ENCODE peak calls at places on chromosomes 2 and 18, in five cellular contexts. E is cardiac muscle cell, T is WERI-Rb-1, V is A549, Y is spleen. W is an unnamed sample.

GRCh38 chr2:45930396-45930792 is 278.9 kb downstream of the PRKCE start:
- DNase-seq in E (peak; percentile 54), T (no peak), V (peak; percentile 26), Y (no peak), W (peak; percentile 58)

GRCh38 chr2:178072383-178073301 is at the start of gene PDE11A:
- DNase-seq in Y (peak; percentile 81), V (peak; percentile 86), E (peak; percentile 70), T (peak; percentile 92), W (peak; percentile 87)

GRCh38 chr2:42021490-42021889 is 26.3 kb upstream of the PKDCC start:
- DNase-seq in E (peak; percentile 61), T (peak; percentile 50), V (peak; percentile 25), Y (no peak), W (no peak)

GRCh38 chr2:169116307-169116706 is 46.9 kb downstream of the DHRS9 start:
- DNase-seq in E (no peak), Y (no peak), T (no peak), V (no peak), W (no peak)

GRCh38 chr2:72694715-72695496 is 130.9 kb downstream of the EXOC6B start:
- DNase-seq in T (no peak), V (peak; percentile 50), E (peak; percentile 94), Y (no peak), W (peak; percentile 87)

GRCh38 chr2:196927318-196928225 is 1.1 kb upstream of the PGAP1 start:
- DNase-seq in Y (no peak), E (peak; percentile 74), V (peak; percentile 29), T (peak; percentile 12), W (peak; percentile 13)

GRCh38 chr2:218892693-218893348 is 12.2 kb downstream of the WNT10A start:
- DNase-seq in E (peak; percentile 55), T (peak; percentile 67), Y (peak; percentile 97), V (peak; percentile 64), W (no peak)

GRCh38 chr2:60544980-60545560 is 8.4 kb downstream of the BCL11A start:
- DNase-seq in E (no peak), T (no peak), Y (no peak), V (no peak), W (no peak)

GRCh38 chr18:1017227-1017626 is 112.6 kb downstream of the ADCYAP1 start:
- DNase-seq in V (no peak), Y (no peak), E (no peak), T (no peak), W (peak; percentile 84)

GRCh38 chr2:30487603-30488002 is 40.6 kb downstream of the LCLAT1 start:
- DNase-seq in E (no peak), V (no peak), T (no peak), Y (no peak), W (no peak)

GRCh38 chr18:8668381-8668780 is 37.0 kb upstream of the MTCL1 start:
- DNase-seq in T (no peak), V (no peak), E (no peak), Y (no peak), W (no peak)

GRCh38 chr18:8662574-8663255 is 42.6 kb upstream of the MTCL1 start:
- DNase-seq in T (peak; percentile 39), V (no peak), Y (no peak), E (no peak), W (no peak)

GRCh38 chr18:8673276-8674209 is 31.8 kb upstream of the MTCL1 start:
- DNase-seq in E (no peak), T (no peak), V (peak; percentile 44), Y (no peak), W (no peak)

GRCh38 chr18:8669571-8669970 is 35.8 kb upstream of the MTCL1 start:
- DNase-seq in V (no peak), T (no peak), E (no peak), Y (no peak), W (no peak)

DNA sequence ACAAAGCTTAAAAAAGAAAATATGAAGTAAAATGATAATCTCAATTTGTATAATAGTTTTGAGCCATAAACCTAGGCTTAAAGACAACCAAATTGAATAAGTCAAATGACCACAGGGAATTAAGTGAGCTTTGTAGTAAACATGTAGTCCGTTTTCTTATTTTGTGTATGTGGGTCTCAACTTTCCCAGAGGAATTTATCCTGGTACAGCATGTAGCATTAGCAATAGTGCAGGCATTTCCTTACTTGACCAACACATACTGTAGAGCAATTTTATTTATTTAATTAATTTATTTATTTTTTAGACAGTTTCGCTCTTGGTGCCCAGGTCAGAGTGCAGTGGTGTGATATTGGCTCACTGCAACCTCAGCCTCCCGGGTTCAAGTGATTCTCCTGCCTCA is 37.5 kb upstream of the MTCL1 start:
- DNase-seq in Y (no peak), T (no peak), E (peak; percentile 19), V (no peak), W (no peak)
- H3K27ac ChIP-seq in Y (no peak overlapping the region), T (no peak overlapping the region), E (no peak overlapping the region), V (no peak overlapping the region), W (no peak overlapping the region)

DNA sequence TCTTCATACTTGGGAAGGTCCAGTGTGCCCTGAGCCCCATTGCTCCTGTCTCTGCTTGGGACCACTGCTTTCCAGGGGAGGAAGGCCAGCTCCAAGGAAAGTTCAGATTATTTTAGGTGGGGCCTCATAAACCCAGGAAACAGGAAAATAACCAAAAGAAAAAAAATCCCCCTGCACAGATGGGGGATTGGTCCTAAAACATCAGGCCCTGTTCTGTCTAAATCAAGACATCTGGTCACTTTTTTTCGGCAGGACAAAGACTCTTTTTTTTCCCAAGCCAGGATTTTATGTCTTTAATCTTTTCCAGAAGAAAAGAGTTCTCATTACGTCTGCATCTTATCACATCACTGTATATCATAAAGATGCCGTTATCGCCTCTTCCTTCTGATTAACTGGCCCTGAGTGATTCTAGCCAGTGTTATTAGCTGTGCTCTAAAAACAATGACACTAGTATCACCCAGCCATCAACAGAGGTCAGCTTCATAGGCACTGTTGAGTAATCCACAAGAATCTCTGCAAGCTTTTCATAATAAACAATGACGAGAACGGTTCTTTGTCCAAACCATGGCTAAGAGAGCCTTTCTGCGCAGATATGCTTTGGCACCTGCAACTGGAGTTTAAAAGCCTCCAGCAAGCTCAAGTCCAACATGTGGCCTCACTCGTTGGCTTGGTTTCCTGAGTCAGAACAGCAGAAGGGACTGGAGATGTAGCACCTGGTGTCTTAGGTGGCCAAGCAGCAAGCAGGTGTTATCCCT is 138.2 kb downstream of the VAPA start:
- DNase-seq in T (no peak), V (no peak), E (peak; percentile 89), Y (no peak), W (no peak)
- H3K27ac ChIP-seq in T (no peak overlapping the region), V (no peak overlapping the region), E (no peak overlapping the region), Y (no peak overlapping the region), W (no peak overlapping the region)

GRCh38 chr2:120948662-120949011 is 213.0 kb downstream of the GLI2 start:
- DNase-seq in Y (no peak), V (no peak), E (no peak), T (no peak), W (no peak)
- H3K27ac ChIP-seq in Y (no peak overlapping the region), V (peak overlapping the region; percentile 66), E (no peak overlapping the region), T (no peak overlapping the region), W (no peak overlapping the region)

GRCh38 chr2:172284209-172284608 is 143.2 kb upstream of the ITGA6 start:
- DNase-seq in T (no peak), V (no peak), E (no peak), Y (no peak), W (no peak)

GRCh38 chr2:172283476-172283875 is 143.9 kb upstream of the ITGA6 start:
- DNase-seq in T (no peak), E (peak; percentile 27), Y (no peak), V (no peak), W (peak; percentile 65)

GRCh38 chr2:172285010-172285621 is 142.3 kb upstream of the ITGA6 start:
- DNase-seq in V (no peak), E (peak; percentile 58), T (peak; percentile 33), Y (no peak), W (peak; percentile 93)

GRCh38 chr2:172287605-172288326 is 139.6 kb upstream of the ITGA6 start:
- DNase-seq in V (no peak), T (no peak), E (no peak), Y (no peak), W (no peak)

DNA sequence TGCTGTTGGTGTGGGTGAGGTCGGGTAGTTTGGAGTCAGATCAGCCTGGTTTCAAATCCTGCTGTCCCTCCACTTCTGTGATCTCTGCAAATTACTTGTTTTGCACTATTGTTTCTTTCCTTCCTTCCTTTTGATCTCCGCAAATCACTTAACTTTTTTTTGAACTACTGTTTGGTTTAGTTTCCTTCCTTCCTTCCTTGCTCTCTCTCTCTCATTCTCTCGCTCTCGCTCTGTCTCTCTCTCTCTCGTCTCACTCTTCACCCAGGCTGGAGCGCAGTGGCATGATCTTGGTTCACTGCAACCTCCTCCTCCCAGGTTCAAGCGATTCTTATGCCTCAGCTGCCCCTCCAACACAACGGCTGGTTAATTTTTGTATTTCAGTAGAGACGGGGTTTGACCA is 141.6 kb upstream of the ITGA6 start:
- DNase-seq in Y (no peak), E (no peak), V (no peak), T (no peak), W (no peak)
- H3K27ac ChIP-seq in Y (peak overlapping the region; percentile 10), E (peak overlapping the region; percentile 46), V (no peak overlapping the region), T (no peak overlapping the region), W (peak overlapping the region; percentile 90)

DNA sequence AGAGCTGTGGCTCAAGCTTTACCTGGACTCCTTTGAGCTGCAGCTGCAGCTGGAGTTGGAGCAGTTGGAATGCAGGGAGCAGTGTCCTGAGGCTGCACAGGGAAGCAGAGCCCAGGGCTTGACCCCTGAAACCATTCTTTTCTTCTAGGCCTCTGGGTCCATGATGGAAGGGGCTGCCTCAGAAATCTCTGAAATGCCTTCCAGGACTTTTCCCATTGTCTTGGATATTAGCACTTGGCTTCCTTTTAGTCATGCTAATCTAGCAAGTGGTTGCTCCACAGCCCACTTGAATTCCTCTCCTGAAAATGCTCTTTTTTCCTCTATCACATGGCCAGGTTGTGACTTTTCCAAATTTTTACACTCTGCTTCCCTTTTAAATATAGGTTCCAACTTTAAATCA is 108.6 kb upstream of the RNF152 start:
- DNase-seq in Y (no peak), T (no peak), V (no peak), E (no peak), W (no peak)
- H3K27ac ChIP-seq in Y (no peak overlapping the region), T (no peak overlapping the region), V (no peak overlapping the region), E (no peak overlapping the region), W (no peak overlapping the region)

GRCh38 chr18:57505231-57505630 is 70.1 kb downstream of the ONECUT2 start:
- DNase-seq in E (no peak), V (no peak), Y (no peak), T (no peak), W (no peak)
- H3K27ac ChIP-seq in E (no peak overlapping the region), V (no peak overlapping the region), Y (no peak overlapping the region), T (no peak overlapping the region), W (no peak overlapping the region)

GRCh38 chr2:3487028-3487425 is 32.3 kb downstream of the ADI1 start:
- DNase-seq in T (no peak), Y (peak; percentile 44), V (no peak), E (no peak), W (no peak)

GRCh38 chr2:3486047-3487027 is 33.0 kb downstream of the ADI1 start:
- DNase-seq in E (no peak), V (no peak), Y (peak; percentile 67), T (no peak), W (no peak)

GRCh38 chr2:3488768-3489448 is 30.4 kb downstream of the ADI1 start:
- DNase-seq in E (no peak), T (no peak), Y (peak; percentile 66), V (no peak), W (no peak)

GRCh38 chr2:3487931-3488554 is 31.3 kb downstream of the ADI1 start:
- DNase-seq in E (no peak), T (no peak), Y (peak; percentile 68), V (no peak), W (no peak)

DNA sequence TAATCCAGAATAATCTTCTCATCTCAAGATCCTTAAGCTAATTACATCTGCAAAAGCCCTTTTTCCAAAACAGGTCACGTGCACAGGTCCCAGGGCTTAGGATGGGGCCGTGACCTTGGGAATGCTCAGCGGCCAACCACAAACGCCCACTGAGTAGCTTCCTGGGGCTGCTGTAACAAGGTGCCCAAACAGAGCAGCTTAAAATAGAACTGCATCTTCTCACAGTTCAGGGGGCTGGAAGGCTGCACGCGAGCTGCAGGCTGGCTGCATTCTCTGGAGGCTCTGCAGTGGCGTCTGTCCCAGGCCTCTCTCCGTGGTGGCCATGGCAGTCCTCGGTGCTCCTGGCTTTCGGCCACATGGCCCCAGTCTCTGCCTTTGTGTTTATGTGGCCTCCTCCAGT is 31.9 kb downstream of the ADI1 start:
- DNase-seq in Y (peak; percentile 64), T (peak; percentile 52), V (no peak), E (no peak), W (no peak)
- H3K27ac ChIP-seq in Y (no peak overlapping the region), T (no peak overlapping the region), V (no peak overlapping the region), E (no peak overlapping the region), W (no peak overlapping the region)